ENCODE peak calls at places on chromosomes 16 and 17, in ten cellular contexts. E is heart left ventricle; J is KBM-7; U is stimulated activated CD8-positive, alpha-beta memory T cell treated with anti-CD3 and anti-CD28 coated beads, Interleukin-4, amount 100 ng/mL, for 4 hours; D is neural progenitor cell; K is hypothalamus; V is erythroblast; N is small intestine; A is body of pancreas; M is dorsolateral prefrontal cortex. I is an unnamed sample.
A peak's percentile ranks its signal among the peaks of the same experiment; 100 is the strongest.

GRCh38 chr16:30053376-30054015 is 12.1 kb upstream of the ALDOA start:
- DNase-seq in E (no peak), J (peak; percentile 68), U (no peak), D (no peak), K (no peak), V (no peak), N (no peak), A (no peak), M (no peak), I (no peak)

GRCh38 chr16:85353839-85354622 is 241.8 kb upstream of the CIBAR2 start:
- DNase-seq in E (no peak), J (no peak), U (no peak), D (no peak), K (no peak), V (no peak), N (peak; percentile 61), A (no peak), M (no peak), I (no peak)

GRCh38 chr16:50261160-50261706 is 5.1 kb upstream of the ADCY7 start:
- DNase-seq in E (no peak), J (no peak), U (no peak), D (no peak), K (no peak), V (no peak), N (no peak), A (no peak), M (no peak), I (peak; percentile 52)

GRCh38 chr16:11356573-11357331 is 11.5 kb downstream of the RMI2 start:
- DNase-seq in E (peak; percentile 78), J (peak; percentile 75), U (peak; percentile 32), D (peak; percentile 84), K (no peak), V (peak; percentile 67), N (peak; percentile 74), A (peak; percentile 66), M (peak; percentile 52), I (peak; percentile 82)

GRCh38 chr16:22232277-22233049 is 26.4 kb downstream of the EEF2K start:
- DNase-seq in E (no peak), J (no peak), U (no peak), D (no peak), K (no peak), V (no peak), N (peak; percentile 99), A (peak; percentile 91), M (no peak), I (no peak)

GRCh38 chr16:11794447-11794846 is 2.6 kb downstream of the ZC3H7A start:
- DNase-seq in E (no peak), J (no peak), U (no peak), D (no peak), K (no peak), V (no peak), N (no peak), A (no peak), M (no peak), I (no peak)

GRCh38 chr17:36727577-36727976 is 126.2 kb downstream of the MRM1 start:
- DNase-seq in E (no peak), J (no peak), U (no peak), D (peak; percentile 16), K (no peak), V (no peak), N (no peak), A (no peak), M (no peak), I (no peak)

GRCh38 chr17:43169561-43170139 is 1.4 kb upstream of the NBR1 start:
- DNase-seq in E (peak; percentile 40), J (no peak), U (no peak), D (peak; percentile 56), K (no peak), V (peak; percentile 74), N (peak; percentile 7), A (peak; percentile 57), M (no peak), I (peak; percentile 72)

GRCh38 chr16:22787456-22788189 is 26.3 kb upstream of the HS3ST2 start:
- DNase-seq in E (no peak), J (peak; percentile 81), U (no peak), D (no peak), K (no peak), V (no peak), N (no peak), A (no peak), M (no peak), I (no peak)

GRCh38 chr16:85912271-85912974 is 13.5 kb downstream of the IRF8 start:
- DNase-seq in E (no peak), J (no peak), U (no peak), D (peak; percentile 33), K (no peak), V (peak; percentile 57), N (no peak), A (peak; percentile 25), M (no peak), I (peak; percentile 79)

GRCh38 chr16:67538666-67539101 is 10.1 kb downstream of the RIPOR1 start:
- DNase-seq in E (no peak), J (no peak), U (no peak), D (peak; percentile 20), K (no peak), V (no peak), N (peak; percentile 43), A (no peak), M (no peak), I (peak; percentile 66)

GRCh38 chr17:17067277-17067676 is 25.0 kb downstream of the MPRIP start:
- DNase-seq in E (no peak), J (no peak), U (no peak), D (no peak), K (no peak), V (peak; percentile 16), N (no peak), A (no peak), M (no peak), I (peak; percentile 24)

GRCh38 chr17:77445030-77445907 is 304.5 kb downstream of the SEC14L1 start:
- DNase-seq in E (peak; percentile 86), J (peak; percentile 91), U (peak; percentile 56), D (no peak), K (no peak), V (no peak), N (peak; percentile 70), A (no peak), M (no peak), I (peak; percentile 91)

GRCh38 chr17:15882058-15882720 is 62.7 kb upstream of the ADORA2B start:
- DNase-seq in E (no peak), J (no peak), U (no peak), D (peak; percentile 45), K (no peak), V (no peak), N (no peak), A (no peak), M (no peak), I (no peak)

GRCh38 chr16:56198755-56199114 is 7.4 kb downstream of the GNAO1 start:
- DNase-seq in E (no peak), J (no peak), U (no peak), D (no peak), K (no peak), V (no peak), N (no peak), A (no peak), M (no peak), I (no peak)

GRCh38 chr17:41962768-41963434 is 3.7 kb upstream of the CNP start:
- DNase-seq in E (peak; percentile 83), J (peak; percentile 79), U (peak; percentile 53), D (peak; percentile 92), K (peak; percentile 62), V (peak; percentile 83), N (peak; percentile 68), A (peak; percentile 89), M (peak; percentile 90), I (peak; percentile 90)

GRCh38 chr16:24670623-24671454 is 58.6 kb upstream of the TNRC6A start:
- DNase-seq in E (peak; percentile 77), J (no peak), U (no peak), D (peak; percentile 67), K (peak; percentile 88), V (no peak), N (no peak), A (peak; percentile 59), M (peak; percentile 85), I (peak; percentile 87)

GRCh38 chr16:67116388-67117311 is 6.9 kb downstream of the PHAF1 start:
- DNase-seq in E (no peak), J (no peak), U (no peak), D (no peak), K (no peak), V (no peak), N (no peak), A (no peak), M (peak; percentile 34), I (peak; percentile 10)

GRCh38 chr17:75228305-75228704 is 22.8 kb downstream of the NUP85 start:
- DNase-seq in E (no peak), J (no peak), U (no peak), D (no peak), K (no peak), V (no peak), N (no peak), A (no peak), M (no peak), I (no peak)

GRCh38 chr16:88455610-88456355 is 2.7 kb downstream of the ZFPM1 start:
- DNase-seq in E (no peak), J (peak; percentile 88), U (peak; percentile 57), D (peak; percentile 60), K (peak; percentile 17), V (peak; percentile 91), N (no peak), A (peak; percentile 62), M (no peak), I (no peak)

GRCh38 chr17:79833744-79834574 is 5.3 kb downstream of the CBX4 start:
- DNase-seq in E (no peak), J (no peak), U (no peak), D (peak; percentile 58), K (no peak), V (no peak), N (no peak), A (no peak), M (no peak), I (no peak)

GRCh38 chr16:67672739-67673662 is 6.4 kb downstream of the C16orf86 start:
- DNase-seq in E (peak; percentile 75), J (peak; percentile 73), U (no peak), D (peak; percentile 80), K (peak; percentile 21), V (peak; percentile 85), N (peak; percentile 74), A (peak; percentile 71), M (peak; percentile 62), I (peak; percentile 83)

GRCh38 chr16:67399218-67399733 is 6.0 kb upstream of the TPPP3 start:
- DNase-seq in E (peak; percentile 65), J (peak; percentile 44), U (no peak), D (peak; percentile 90), K (peak; percentile 37), V (peak; percentile 69), N (no peak), A (peak; percentile 47), M (no peak), I (no peak)

GRCh38 chr16:77285676-77286075 is 86.5 kb downstream of the SYCE1L start:
- DNase-seq in E (no peak), J (no peak), U (no peak), D (no peak), K (no peak), V (no peak), N (no peak), A (no peak), M (no peak), I (no peak)

GRCh38 chr16:16075463-16076399 is 126.3 kb downstream of the ABCC1 start:
- DNase-seq in E (peak; percentile 59), J (peak; percentile 97), U (no peak), D (no peak), K (no peak), V (no peak), N (no peak), A (peak; percentile 26), M (no peak), I (peak; percentile 86)

GRCh38 chr16:87851141-87851587 is 18.1 kb downstream of the SLC7A5 start:
- DNase-seq in E (no peak), J (no peak), U (no peak), D (no peak), K (no peak), V (no peak), N (no peak), A (no peak), M (no peak), I (no peak)

GRCh38 chr17:44279586-44280344 is 11.8 kb upstream of the SLC4A1 start:
- DNase-seq in E (peak; percentile 87), J (peak; percentile 82), U (no peak), D (no peak), K (peak; percentile 20), V (peak; percentile 80), N (peak; percentile 43), A (peak; percentile 84), M (peak; percentile 31), I (peak; percentile 82)

GRCh38 chr17:71412803-71413202 is 708.0 kb upstream of the SOX9 start:
- DNase-seq in E (no peak), J (no peak), U (no peak), D (no peak), K (no peak), V (no peak), N (no peak), A (no peak), M (no peak), I (no peak)